ENCODE peak calls at places on chromosome 11, in ten cellular contexts. Z, G, B, F, Q, I, Y, A, T and M are unnamed samples.

GRCh38 chr11:79458712-79459111 is 17.9 kb upstream of the TENM4 start:
- DNase-seq in A (no peak), Y (no peak), G (no peak), F (no peak), B (no peak), Q (no peak), Z (no peak), T (no peak), I (no peak), M (no peak)

GRCh38 chr11:116948375-116948774 is 111.0 kb upstream of the APOA1 start:
- DNase-seq in Y (no peak), G (no peak), B (no peak), T (no peak), Z (peak; percentile 54), Q (no peak), F (no peak), I (no peak), A (no peak), M (no peak)

GRCh38 chr11:85976525-85976924 is 92.4 kb downstream of the PICALM start:
- DNase-seq in Q (no peak), G (no peak), F (no peak), A (no peak), Z (no peak), T (no peak), B (no peak), Y (no peak), I (no peak), M (no peak)

GRCh38 chr11:47061429-47062178 is 115.1 kb downstream of the ARFGAP2 start:
- DNase-seq in Y (no peak), T (no peak), G (no peak), Q (no peak), A (no peak), Z (no peak), B (no peak), F (no peak), I (no peak), M (no peak)

GRCh38 chr11:79025097-79025496 is 415.7 kb downstream of the TENM4 start:
- DNase-seq in F (no peak), Q (no peak), I (no peak), A (no peak), T (no peak), Z (no peak), B (no peak), G (no peak), Y (no peak), M (no peak)

GRCh38 chr11:77557553-77557952 is 32.2 kb upstream of the AQP11 start:
- DNase-seq in Q (no peak), I (no peak), T (no peak), Y (no peak), G (peak; percentile 22), F (no peak), Z (peak; percentile 9), B (no peak), A (no peak), M (peak; percentile 44)

GRCh38 chr11:1832989-1833365 is 1.8 kb upstream of the SYT8 start:
- DNase-seq in G (no peak), Y (no peak), I (no peak), F (no peak), Z (no peak), A (no peak), B (no peak), Q (no peak), T (no peak), M (no peak)

GRCh38 chr11:78310500-78310909 is 107.1 kb downstream of the GAB2 start:
- DNase-seq in Z (peak; percentile 35), Q (no peak), A (peak; percentile 69), I (no peak), Y (peak; percentile 48), B (peak; percentile 78), F (peak; percentile 22), T (peak; percentile 46), G (no peak), M (no peak)

GRCh38 chr11:121237686-121238658 is 54.6 kb upstream of the SC5D start:
- DNase-seq in I (no peak), T (peak; percentile 39), Z (peak; percentile 62), A (no peak), F (no peak), B (no peak), G (peak; percentile 6), Q (no peak), Y (peak; percentile 7), M (no peak)

GRCh38 chr11:46977940-46978595 is 41.5 kb downstream of the CSTPP1 start:
- DNase-seq in G (peak; percentile 14), Y (no peak), F (no peak), I (no peak), Q (no peak), B (no peak), A (no peak), Z (peak; percentile 52), T (no peak), M (peak; percentile 42)

GRCh38 chr11:122306776-122307479 is 190.9 kb upstream of the BLID start:
- DNase-seq in I (no peak), F (no peak), Z (no peak), A (no peak), T (no peak), B (no peak), G (no peak), Q (no peak), Y (no peak), M (no peak)

GRCh38 chr11:72378704-72379383 is 55.5 kb downstream of the CLPB start:
- DNase-seq in Z (peak; percentile 48), I (no peak), Y (no peak), Q (no peak), T (peak; percentile 53), B (peak; percentile 68), F (peak; percentile 34), A (peak; percentile 85), G (no peak), M (no peak)

GRCh38 chr11:57482782-57483569 is 22.6 kb downstream of the RTN4RL2 start:
- DNase-seq in F (no peak), T (no peak), B (no peak), G (peak; percentile 37), I (no peak), A (no peak), Z (peak; percentile 21), Q (no peak), Y (no peak), M (peak; percentile 79)

GRCh38 chr11:106276859-106277436 is 199.5 kb downstream of the AASDHPPT start:
- DNase-seq in Y (no peak), G (no peak), T (no peak), I (no peak), Q (no peak), F (no peak), Z (peak; percentile 4), A (no peak), B (no peak), M (no peak)

GRCh38 chr11:86802601-86803051 is 2.3 kb downstream of the PRSS23 start:
- DNase-seq in F (no peak), Q (no peak), Z (peak; percentile 57), Y (peak; percentile 47), I (no peak), B (no peak), A (no peak), T (no peak), G (peak; percentile 80), M (peak; percentile 34)

GRCh38 chr11:133163463-133164419 is 368.6 kb downstream of the OPCML start:
- DNase-seq in Q (peak; percentile 13), A (no peak), Z (peak; percentile 20), F (no peak), T (no peak), B (no peak), G (no peak), Y (peak; percentile 45), I (no peak), M (peak; percentile 73)

GRCh38 chr11:116697011-116697410 is 75.8 kb downstream of the BUD13 start:
- DNase-seq in F (no peak), I (peak; percentile 17), Q (no peak), B (no peak), T (no peak), A (no peak), G (no peak), Z (no peak), Y (no peak), M (no peak)

GRCh38 chr11:108340958-108341357 is 118.1 kb downstream of the ATM start:
- DNase-seq in G (no peak), Q (no peak), B (no peak), I (no peak), A (no peak), F (no peak), Y (no peak), Z (no peak), T (no peak), M (no peak)
- TF ChIP-seq POLR2A in G (no peak), Q (no peak), B (no peak), I (no peak), A (no peak), F (no peak), Y (no peak), Z (no peak), T (no peak), M (no peak)

GRCh38 chr11:12432507-12432906 is 55.1 kb downstream of the PARVA start:
- DNase-seq in B (no peak), Y (no peak), G (no peak), T (no peak), A (no peak), Z (no peak), I (no peak), F (no peak), Q (no peak), M (no peak)
- TF ChIP-seq POLR2A in B (no peak), Y (no peak), G (no peak), T (no peak), A (no peak), Z (no peak), I (no peak), F (no peak), Q (no peak), M (no peak)

DNA sequence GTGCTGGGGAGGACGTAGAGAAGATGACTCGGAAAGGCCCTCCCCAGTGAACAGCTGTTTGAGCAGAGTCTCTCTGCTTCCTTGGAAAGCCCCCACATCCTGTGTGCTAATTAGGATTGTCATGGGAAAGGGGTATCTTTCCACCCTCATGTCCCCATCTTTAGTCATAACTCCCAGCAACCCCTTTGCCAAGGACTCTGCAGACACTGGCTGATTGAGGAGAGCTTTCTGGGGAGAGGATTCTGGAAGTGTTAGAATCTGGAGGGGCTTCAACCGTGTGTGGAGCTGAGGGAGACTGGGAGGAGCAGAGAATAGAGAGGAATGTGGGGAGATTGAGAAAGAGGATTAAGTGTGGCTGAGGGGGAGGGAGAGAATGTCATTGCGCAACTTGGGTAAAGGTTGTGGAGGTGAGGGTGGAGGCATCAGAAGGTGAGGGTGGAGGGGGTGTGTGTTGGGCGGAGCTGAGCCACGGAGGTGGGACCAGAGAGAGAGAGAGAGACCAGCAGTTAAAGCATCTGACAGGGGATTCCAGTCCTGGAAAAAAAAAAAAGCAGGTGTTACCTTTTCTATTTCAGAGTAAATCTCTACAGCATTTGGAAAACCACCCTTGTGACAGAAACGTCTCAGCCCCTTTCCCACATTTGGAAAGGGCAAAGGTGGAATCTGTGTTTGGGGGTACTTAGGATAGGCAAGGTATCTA is 2.2 kb downstream of the DTX4 start:
- DNase-seq in B (no peak), I (no peak), A (peak; percentile 74), G (no peak), T (peak; percentile 28), Z (peak; percentile 59), F (no peak), Y (peak; percentile 80), Q (no peak), M (no peak)
- TF ChIP-seq POLR2A in B (no peak), I (no peak), A (no peak), G (no peak), T (no peak), Z (no peak), F (no peak), Y (no peak), Q (no peak), M (no peak)

DNA sequence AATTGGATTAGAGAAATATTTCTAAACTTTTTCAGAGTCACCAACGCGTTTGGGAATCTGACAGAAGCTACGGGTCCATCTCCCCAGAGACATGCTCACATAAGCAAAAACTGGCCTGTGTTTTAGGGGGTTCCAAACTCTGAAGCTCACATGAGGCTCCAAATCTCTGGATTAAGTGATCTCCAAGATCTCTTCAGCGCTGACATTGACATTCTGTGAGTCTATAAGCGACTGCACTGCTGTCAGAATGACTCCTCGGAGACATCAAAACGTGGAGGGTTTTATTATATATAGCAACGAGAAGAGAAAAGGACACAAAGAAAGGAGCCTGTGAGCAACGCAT is 642 bp upstream of the SIK2 start:
- DNase-seq in B (no peak), T (no peak), Z (no peak), Y (no peak), F (no peak), A (no peak), Q (no peak), G (no peak), I (no peak), M (no peak)
- TF ChIP-seq POLR2A in B (no peak), T (no peak), Z (no peak), Y (no peak), F (no peak), A (no peak), Q (no peak), G (no peak), I (no peak), M (no peak)